ENCODE peak calls at places on chromosomes 16 and 17, in eight cellular contexts. One of them, this sample, is unnamed. For H3K9me3, the result is how much of the 10 kb centered on the place peaks cover.

GRCh38 chr17:45334231-45334630 is 17.4 kb upstream of the MAP3K14 start:
- DNase-seq in Panc1: no peak
- DNase-seq in Karpas-422: no peak
- DNase-seq in CD4-positive, CD25-positive, alpha-beta regulatory T cell: no peak
- DNase-seq in GM23248: no peak
- DNase-seq in stomach: no peak
- DNase-seq in left ventricle myocardium inferior: no peak
- DNase-seq in heart right ventricle: no peak
- DNase-seq in this sample: no peak

GRCh38 chr16:4142268-4142667 is 26.0 kb upstream of the ADCY9 start:
- DNase-seq in left ventricle myocardium inferior: no peak
- DNase-seq in Panc1: no peak
- DNase-seq in Karpas-422: no peak
- DNase-seq in heart right ventricle: no peak
- DNase-seq in CD4-positive, CD25-positive, alpha-beta regulatory T cell: peak
- DNase-seq in stomach: no peak
- DNase-seq in GM23248: peak
- DNase-seq in this sample: peak

GRCh38 chr17:8832711-8833352 is 33.7 kb upstream of the MFSD6L start:
- DNase-seq in left ventricle myocardium inferior: no peak
- DNase-seq in GM23248: peak
- DNase-seq in heart right ventricle: peak
- DNase-seq in Panc1: no peak
- DNase-seq in CD4-positive, CD25-positive, alpha-beta regulatory T cell: no peak
- DNase-seq in Karpas-422: peak
- DNase-seq in stomach: no peak
- DNase-seq in this sample: no peak

GRCh38 chr17:2406903-2407790 is 6.3 kb upstream of the MNT start:
- DNase-seq in stomach: peak
- DNase-seq in CD4-positive, CD25-positive, alpha-beta regulatory T cell: no peak
- DNase-seq in left ventricle myocardium inferior: peak
- DNase-seq in heart right ventricle: peak
- DNase-seq in Karpas-422: no peak
- DNase-seq in Panc1: no peak
- DNase-seq in GM23248: peak
- DNase-seq in this sample: no peak

GRCh38 chr16:75322706-75323105 is 71.3 kb upstream of the BCAR1 start:
- DNase-seq in stomach: no peak
- DNase-seq in GM23248: peak
- DNase-seq in CD4-positive, CD25-positive, alpha-beta regulatory T cell: no peak
- DNase-seq in Panc1: no peak
- DNase-seq in Karpas-422: no peak
- DNase-seq in heart right ventricle: no peak
- DNase-seq in left ventricle myocardium inferior: no peak
- DNase-seq in this sample: no peak

GRCh38 chr16:57240872-57241271 is 4.2 kb upstream of the ARL2BP start:
- DNase-seq in Panc1: no peak
- DNase-seq in left ventricle myocardium inferior: no peak
- DNase-seq in CD4-positive, CD25-positive, alpha-beta regulatory T cell: no peak
- DNase-seq in Karpas-422: peak
- DNase-seq in GM23248: no peak
- DNase-seq in heart right ventricle: no peak
- DNase-seq in stomach: no peak
- DNase-seq in this sample: no peak

GRCh38 chr16:84810518-84811273 is 9.1 kb upstream of the CRISPLD2 start:
- DNase-seq in heart right ventricle: no peak
- DNase-seq in GM23248: peak
- DNase-seq in left ventricle myocardium inferior: no peak
- DNase-seq in stomach: no peak
- DNase-seq in Panc1: no peak
- DNase-seq in CD4-positive, CD25-positive, alpha-beta regulatory T cell: no peak
- DNase-seq in Karpas-422: no peak
- DNase-seq in this sample: no peak

GRCh38 chr17:38967290-38967738 is at the start of gene FBXO47:
- DNase-seq in Panc1: no peak
- DNase-seq in Karpas-422: no peak
- DNase-seq in heart right ventricle: peak
- DNase-seq in left ventricle myocardium inferior: peak
- DNase-seq in CD4-positive, CD25-positive, alpha-beta regulatory T cell: peak
- DNase-seq in stomach: peak
- DNase-seq in GM23248: peak
- DNase-seq in this sample: peak

GRCh38 chr16:84957792-84958191 is 53.5 kb downstream of the ZDHHC7 start:
- DNase-seq in Karpas-422: no peak
- DNase-seq in CD4-positive, CD25-positive, alpha-beta regulatory T cell: no peak
- DNase-seq in stomach: no peak
- DNase-seq in Panc1: no peak
- DNase-seq in left ventricle myocardium inferior: no peak
- DNase-seq in heart right ventricle: no peak
- DNase-seq in GM23248: no peak
- DNase-seq in this sample: no peak

GRCh38 chr16:63467513-63467912 is 1431.3 kb upstream of the CDH8 start:
- DNase-seq in Panc1: no peak
- DNase-seq in left ventricle myocardium inferior: no peak
- DNase-seq in GM23248: no peak
- DNase-seq in Karpas-422: no peak
- DNase-seq in stomach: no peak
- DNase-seq in CD4-positive, CD25-positive, alpha-beta regulatory T cell: no peak
- DNase-seq in heart right ventricle: no peak
- DNase-seq in this sample: no peak

GRCh38 chr16:678858-679807 is 1.1 kb upstream of the STUB1 start:
- DNase-seq in stomach: peak
- DNase-seq in Karpas-422: peak
- DNase-seq in heart right ventricle: peak
- DNase-seq in CD4-positive, CD25-positive, alpha-beta regulatory T cell: no peak
- DNase-seq in Panc1: no peak
- DNase-seq in GM23248: peak
- DNase-seq in left ventricle myocardium inferior: peak
- DNase-seq in this sample: peak

GRCh38 chr17:54784305-54784704 is 116.3 kb upstream of the TOM1L1 start:
- DNase-seq in heart right ventricle: no peak
- DNase-seq in Karpas-422: no peak
- DNase-seq in GM23248: no peak
- DNase-seq in Panc1: no peak
- DNase-seq in CD4-positive, CD25-positive, alpha-beta regulatory T cell: no peak
- DNase-seq in stomach: no peak
- DNase-seq in left ventricle myocardium inferior: no peak
- DNase-seq in this sample: no peak

GRCh38 chr16:77399546-77399945 is 35.3 kb downstream of the ADAMTS18 start:
- DNase-seq in CD4-positive, CD25-positive, alpha-beta regulatory T cell: no peak
- DNase-seq in stomach: no peak
- DNase-seq in Panc1: no peak
- DNase-seq in GM23248: no peak
- DNase-seq in left ventricle myocardium inferior: no peak
- DNase-seq in heart right ventricle: no peak
- DNase-seq in Karpas-422: no peak
- DNase-seq in this sample: no peak

GRCh38 chr17:63966646-63967265 is 6.0 kb downstream of the SCN4A start:
- DNase-seq in GM23248: no peak
- DNase-seq in heart right ventricle: no peak
- DNase-seq in left ventricle myocardium inferior: no peak
- DNase-seq in CD4-positive, CD25-positive, alpha-beta regulatory T cell: no peak
- DNase-seq in stomach: no peak
- DNase-seq in Karpas-422: no peak
- DNase-seq in Panc1: no peak
- DNase-seq in this sample: no peak

GRCh38 chr16:4207683-4208528 is 34.0 kb downstream of the SRL start:
- DNase-seq in CD4-positive, CD25-positive, alpha-beta regulatory T cell: no peak
- DNase-seq in stomach: no peak
- DNase-seq in heart right ventricle: peak
- DNase-seq in left ventricle myocardium inferior: peak
- DNase-seq in Panc1: no peak
- DNase-seq in Karpas-422: no peak
- DNase-seq in GM23248: no peak
- DNase-seq in this sample: no peak

GRCh38 chr16:31764103-31764502 is 109.5 kb upstream of the ZNF267 start:
- DNase-seq in stomach: no peak
- DNase-seq in heart right ventricle: no peak
- DNase-seq in GM23248: no peak
- DNase-seq in Karpas-422: no peak
- DNase-seq in left ventricle myocardium inferior: no peak
- DNase-seq in CD4-positive, CD25-positive, alpha-beta regulatory T cell: no peak
- DNase-seq in Panc1: no peak
- DNase-seq in this sample: no peak

DNA sequence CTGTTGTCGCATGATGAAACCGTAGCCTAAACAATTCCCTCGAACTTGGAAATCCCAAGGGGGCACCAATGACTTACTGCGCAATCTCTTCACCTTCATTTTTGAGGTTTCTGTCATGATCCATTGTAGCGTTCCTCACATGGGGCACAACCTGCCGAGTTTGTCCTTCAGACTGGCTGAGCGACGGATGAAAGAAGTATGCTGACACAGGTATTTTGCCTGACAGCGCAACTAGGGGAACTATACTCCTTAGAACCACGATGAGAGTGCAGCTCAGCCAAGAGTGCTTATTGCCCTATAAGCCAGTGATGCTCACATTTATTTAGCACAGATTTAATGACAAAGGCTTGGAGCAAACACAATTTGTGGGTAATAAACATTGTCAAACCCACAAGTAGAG is 106.3 kb upstream of the ZNF267 start:
- DNase-seq in Karpas-422: no peak
- DNase-seq in stomach: no peak
- DNase-seq in CD4-positive, CD25-positive, alpha-beta regulatory T cell: no peak
- DNase-seq in heart right ventricle: no peak
- DNase-seq in Panc1: no peak
- DNase-seq in left ventricle myocardium inferior: no peak
- DNase-seq in GM23248: no peak
- DNase-seq in this sample: no peak
- H3K9me3 ChIP-seq in Karpas-422: under half
- H3K9me3 ChIP-seq in stomach: half or more
- H3K9me3 ChIP-seq in CD4-positive, CD25-positive, alpha-beta regulatory T cell: half or more
- H3K9me3 ChIP-seq in heart right ventricle: under half
- H3K9me3 ChIP-seq in Panc1: under half
- H3K9me3 ChIP-seq in left ventricle myocardium inferior: half or more
- H3K9me3 ChIP-seq in GM23248: under half
- H3K9me3 ChIP-seq in this sample: under half

GRCh38 chr16:67283039-67283825 is 3.9 kb downstream of the PLEKHG4 start:
- DNase-seq in Panc1: no peak
- DNase-seq in Karpas-422: no peak
- DNase-seq in stomach: no peak
- DNase-seq in left ventricle myocardium inferior: no peak
- DNase-seq in GM23248: peak
- DNase-seq in heart right ventricle: no peak
- DNase-seq in CD4-positive, CD25-positive, alpha-beta regulatory T cell: no peak
- DNase-seq in this sample: no peak

GRCh38 chr16:67284699-67285646 is 5.6 kb downstream of the PLEKHG4 start:
- DNase-seq in GM23248: peak
- DNase-seq in Panc1: no peak
- DNase-seq in heart right ventricle: peak
- DNase-seq in CD4-positive, CD25-positive, alpha-beta regulatory T cell: no peak
- DNase-seq in left ventricle myocardium inferior: no peak
- DNase-seq in stomach: peak
- DNase-seq in Karpas-422: peak
- DNase-seq in this sample: no peak

GRCh38 chr16:67281536-67282446 is 2.5 kb downstream of the PLEKHG4 start:
- DNase-seq in heart right ventricle: no peak
- DNase-seq in left ventricle myocardium inferior: no peak
- DNase-seq in Karpas-422: no peak
- DNase-seq in GM23248: no peak
- DNase-seq in Panc1: no peak
- DNase-seq in stomach: no peak
- DNase-seq in CD4-positive, CD25-positive, alpha-beta regulatory T cell: no peak
- DNase-seq in this sample: no peak

GRCh38 chr16:67282447-67282805 is 3.1 kb downstream of the PLEKHG4 start:
- DNase-seq in heart right ventricle: no peak
- DNase-seq in Karpas-422: no peak
- DNase-seq in GM23248: no peak
- DNase-seq in left ventricle myocardium inferior: no peak
- DNase-seq in CD4-positive, CD25-positive, alpha-beta regulatory T cell: no peak
- DNase-seq in stomach: no peak
- DNase-seq in Panc1: no peak
- DNase-seq in this sample: no peak

DNA sequence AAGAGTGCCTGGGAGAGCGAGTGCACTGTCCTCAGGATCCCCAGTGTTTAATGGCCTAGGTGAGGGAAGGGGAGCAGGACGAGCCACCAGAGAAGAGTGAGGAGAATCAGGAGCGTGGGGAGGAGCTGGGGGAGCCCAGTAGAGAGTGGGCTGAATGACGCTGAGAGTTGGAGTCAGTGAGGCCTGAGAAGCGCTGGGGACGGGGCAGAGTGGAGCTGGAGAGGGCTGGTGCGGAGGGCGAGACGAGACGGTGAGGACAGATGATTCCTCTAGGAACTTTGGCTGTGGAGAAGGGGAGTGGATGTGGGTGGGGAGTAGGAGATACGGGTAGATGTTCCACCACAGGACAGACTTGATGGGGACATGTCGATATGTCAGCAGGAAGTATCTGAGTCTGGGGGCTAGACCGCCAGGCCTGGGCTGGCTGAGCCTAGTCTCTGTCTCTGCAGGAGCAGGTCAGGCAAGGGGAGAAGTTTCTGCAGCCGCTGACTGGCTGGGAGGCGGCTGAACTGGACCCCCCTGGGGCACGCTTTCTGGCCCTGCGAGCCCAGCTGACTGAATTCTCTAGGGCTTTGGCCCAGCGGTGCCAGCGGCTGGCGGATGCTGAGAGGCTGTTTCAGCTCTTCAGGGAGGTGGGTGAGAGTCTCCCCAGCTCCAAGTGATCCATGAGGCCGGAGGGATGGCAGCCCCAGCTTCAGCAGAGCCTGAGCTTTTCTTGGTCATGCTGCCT is 4.7 kb downstream of the PLEKHG4 start:
- DNase-seq in CD4-positive, CD25-positive, alpha-beta regulatory T cell: no peak
- DNase-seq in heart right ventricle: no peak
- DNase-seq in left ventricle myocardium inferior: no peak
- DNase-seq in GM23248: no peak
- DNase-seq in stomach: no peak
- DNase-seq in Karpas-422: peak
- DNase-seq in Panc1: no peak
- DNase-seq in this sample: no peak
- H3K9me3 ChIP-seq in CD4-positive, CD25-positive, alpha-beta regulatory T cell: under half
- H3K9me3 ChIP-seq in heart right ventricle: under half
- H3K9me3 ChIP-seq in left ventricle myocardium inferior: under half
- H3K9me3 ChIP-seq in GM23248: under half
- H3K9me3 ChIP-seq in stomach: under half
- H3K9me3 ChIP-seq in Karpas-422: under half
- H3K9me3 ChIP-seq in Panc1: under half
- H3K9me3 ChIP-seq in this sample: under half

DNA sequence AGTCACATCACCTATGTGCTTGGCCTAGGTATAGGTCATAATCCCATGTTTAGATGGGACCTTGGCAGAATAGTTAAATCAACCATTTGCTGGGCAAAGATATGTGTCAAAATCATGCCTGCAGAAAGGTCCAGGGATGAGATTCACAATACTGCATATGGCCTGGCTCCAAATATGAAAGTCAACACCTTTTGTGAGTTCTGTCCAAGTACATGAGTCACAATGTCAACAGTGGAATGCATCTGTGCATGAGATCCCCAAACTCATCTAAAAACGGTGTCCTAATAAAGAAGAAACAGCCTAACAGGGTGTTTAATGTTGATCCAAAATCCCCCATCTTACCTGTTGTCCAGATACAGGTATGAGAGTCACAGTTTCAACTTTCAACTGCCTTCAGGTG is 1847.5 kb downstream of the TP53TG3F start:
- DNase-seq in CD4-positive, CD25-positive, alpha-beta regulatory T cell: no peak
- DNase-seq in Panc1: no peak
- DNase-seq in left ventricle myocardium inferior: no peak
- DNase-seq in stomach: no peak
- DNase-seq in GM23248: no peak
- DNase-seq in Karpas-422: no peak
- DNase-seq in heart right ventricle: no peak
- DNase-seq in this sample: no peak
- H3K9me3 ChIP-seq in CD4-positive, CD25-positive, alpha-beta regulatory T cell: under half
- H3K9me3 ChIP-seq in Panc1: under half
- H3K9me3 ChIP-seq in left ventricle myocardium inferior: under half
- H3K9me3 ChIP-seq in stomach: under half
- H3K9me3 ChIP-seq in GM23248: under half
- H3K9me3 ChIP-seq in Karpas-422: half or more
- H3K9me3 ChIP-seq in heart right ventricle: under half
- H3K9me3 ChIP-seq in this sample: under half

GRCh38 chr16:64829678-64830077 is 292.2 kb downstream of the CDH11 start:
- DNase-seq in heart right ventricle: no peak
- DNase-seq in left ventricle myocardium inferior: no peak
- DNase-seq in Panc1: no peak
- DNase-seq in GM23248: no peak
- DNase-seq in Karpas-422: no peak
- DNase-seq in stomach: no peak
- DNase-seq in CD4-positive, CD25-positive, alpha-beta regulatory T cell: no peak
- DNase-seq in this sample: no peak
- H3K9me3 ChIP-seq in heart right ventricle: under half
- H3K9me3 ChIP-seq in left ventricle myocardium inferior: under half
- H3K9me3 ChIP-seq in Panc1: under half
- H3K9me3 ChIP-seq in GM23248: under half
- H3K9me3 ChIP-seq in Karpas-422: under half
- H3K9me3 ChIP-seq in stomach: under half
- H3K9me3 ChIP-seq in CD4-positive, CD25-positive, alpha-beta regulatory T cell: under half
- H3K9me3 ChIP-seq in this sample: under half

This sample was measured in T-helper 17 cell.